ENCODE peak calls at places on chromosomes 12 and 14, in four cellular contexts. M is K562, E is HepG2, V is GM12878. H is an unnamed sample.
A peak's percentile ranks its signal among the peaks of the same experiment; 100 is the strongest.

GRCh38 chr12:13347241-13348043 is 150.9 kb downstream of the EMP1 start:
- DNase-seq in V (no peak), E (no peak), M (no peak), H (no peak)

GRCh38 chr14:76490735-76491134 is 114.8 kb downstream of the ESRRB start:
- DNase-seq in M (no peak), E (no peak), V (peak; percentile 17), H (no peak)

GRCh38 chr12:124188561-124189405 is 106.1 kb upstream of the RFLNA start:
- DNase-seq in V (no peak), M (no peak), E (peak; percentile 30), H (no peak)

GRCh38 chr12:15205341-15206010 is 15.7 kb downstream of the RERG start:
- DNase-seq in E (no peak), V (no peak), M (no peak), H (no peak)

GRCh38 chr12:6915023-6915788 is 826 bp downstream of the ENO2 start:
- DNase-seq in V (no peak), M (peak; percentile 75), E (no peak), H (no peak)

GRCh38 chr14:103372552-103373304 is 12.5 kb upstream of the MARK3 start:
- DNase-seq in M (peak; percentile 51), E (peak; percentile 48), V (no peak), H (no peak)

GRCh38 chr12:51351913-51352532 is 5.5 kb upstream of the CELA1 start:
- DNase-seq in V (no peak), M (peak; percentile 73), E (peak; percentile 30), H (peak; percentile 71)

GRCh38 chr14:23727566-23728335 is 91.6 kb downstream of the DHRS2 start:
- DNase-seq in V (no peak), E (peak; percentile 90), M (peak; percentile 37), H (peak; percentile 58)

GRCh38 chr14:27536748-27537147 is 938.9 kb upstream of the NOVA1 start:
- DNase-seq in E (no peak), M (no peak), V (no peak), H (no peak)

GRCh38 chr14:93041002-93041401 is 74.7 kb downstream of the ITPK1 start:
- DNase-seq in M (no peak), V (no peak), E (no peak), H (no peak)

GRCh38 chr12:459430-460258 is at the start of gene B4GALNT3:
- DNase-seq in M (peak; percentile 80), E (no peak), V (no peak), H (peak; percentile 85)

GRCh38 chr12:122421263-122421814 is 1.1 kb downstream of the CLIP1 start:
- DNase-seq in V (no peak), M (peak; percentile 38), E (peak; percentile 82), H (peak; percentile 30)

GRCh38 chr14:35879654-35880249 is 53.6 kb downstream of the BRMS1L start:
- DNase-seq in V (no peak), M (no peak), E (peak; percentile 42), H (no peak)

GRCh38 chr14:104051092-104051813 is 34.2 kb upstream of the ASPG start:
- DNase-seq in M (no peak), V (no peak), E (no peak), H (no peak)

GRCh38 chr12:47938093-47938492 is 25.3 kb upstream of the TMEM106C start:
- DNase-seq in E (no peak), V (no peak), M (no peak), H (no peak)

GRCh38 chr14:79161576-79161975 is 991.4 kb downstream of the NRXN3 start:
- DNase-seq in M (no peak), V (no peak), E (no peak), H (peak; percentile 16)
- TF ChIP-seq FOXK2 in M (no peak), V (no peak), E (no peak), H (no peak)

GRCh38 chr14:95302667-95303066 is 17.0 kb downstream of the CLMN start:
- DNase-seq in E (no peak), V (no peak), M (no peak), H (no peak)

GRCh38 chr14:95304342-95304741 is 15.4 kb downstream of the CLMN start:
- DNase-seq in E (no peak), M (no peak), V (no peak), H (no peak)

GRCh38 chr14:95303107-95303506 is 16.6 kb downstream of the CLMN start:
- DNase-seq in E (no peak), V (no peak), M (no peak), H (no peak)

GRCh38 chr14:95305145-95305544 is 14.6 kb downstream of the CLMN start:
- DNase-seq in V (no peak), E (no peak), M (no peak), H (no peak)

GRCh38 chr14:95303552-95303951 is 16.2 kb downstream of the CLMN start:
- DNase-seq in M (no peak), E (no peak), V (no peak), H (no peak)
- TF ChIP-seq BHLHE40 in M (no peak), E (no peak), V (no peak), H (no peak)

GRCh38 chr12:114850853-114851252 is 166.9 kb upstream of the TBX3 start:
- DNase-seq in V (no peak), E (no peak), M (no peak), H (no peak)

GRCh38 chr12:114853003-114853529 is 169.1 kb upstream of the TBX3 start:
- DNase-seq in M (no peak), V (no peak), E (no peak), H (no peak)

GRCh38 chr12:114846771-114847170 is 162.8 kb upstream of the TBX3 start:
- DNase-seq in E (no peak), V (no peak), M (no peak), H (no peak)

GRCh38 chr12:114851981-114852380 is 168.0 kb upstream of the TBX3 start:
- DNase-seq in V (no peak), M (no peak), E (no peak), H (no peak)

GRCh38 chr12:114848661-114849060 is 164.7 kb upstream of the TBX3 start:
- DNase-seq in M (no peak), E (no peak), V (no peak), H (no peak)
- TF ChIP-seq FOXK2 in M (no peak), E (no peak), V (no peak), H (no peak)

DNA sequence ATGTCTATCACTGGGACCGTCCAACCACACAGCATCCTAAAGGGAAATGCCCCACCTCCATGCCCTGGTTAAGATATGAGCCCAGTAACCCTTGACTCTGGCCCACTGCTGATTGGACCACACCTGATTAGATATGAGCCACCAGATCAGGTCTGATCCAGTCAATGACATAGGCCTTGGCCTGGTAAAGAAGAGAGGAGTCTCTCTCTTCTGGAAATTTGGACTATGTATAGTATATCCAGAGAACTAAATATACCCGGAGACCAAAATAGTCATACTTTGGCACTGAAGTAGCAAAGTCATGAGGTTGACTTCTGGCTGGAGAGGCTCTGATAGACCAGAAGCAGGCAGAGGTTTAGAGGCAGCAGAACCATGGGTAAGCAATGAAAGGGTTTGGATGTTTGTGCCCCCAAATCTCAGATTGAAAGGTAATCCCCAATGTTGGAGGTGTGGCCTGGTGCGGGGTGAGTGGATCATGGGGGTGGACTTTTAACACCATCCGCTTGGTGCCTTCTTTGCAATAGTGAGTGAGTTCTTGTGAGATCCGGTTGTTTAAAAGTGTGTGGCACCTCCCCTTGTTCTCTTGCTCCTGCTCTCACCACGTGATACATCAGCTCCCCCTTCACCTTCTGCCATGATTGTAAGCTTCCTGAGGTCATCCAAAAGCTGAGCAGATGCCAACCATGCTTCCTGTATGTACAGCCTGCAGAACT is 68.4 kb downstream of the HSPB8 start:
- DNase-seq in V (no peak), M (no peak), E (no peak), H (no peak)
- TF ChIP-seq BHLHE40 in V (no peak), M (no peak), E (no peak), H (no peak)

GRCh38 chr12:102676812-102677211 is 196.4 kb upstream of the IGF1 start:
- DNase-seq in M (no peak), V (no peak), E (no peak), H (no peak)
- TF ChIP-seq FOXK2 in M (no peak), V (no peak), E (no peak), H (no peak)